ENCODE peak calls at places on chromosomes 12 and 14, in ten cellular contexts. Q, K, F, M, O, L, C, Z, T and N are unnamed samples.

GRCh38 chr12:9906888-9907287 is 25.3 kb downstream of the CLEC2A start:
- DNase-seq in Q (no peak), K (no peak), F (no peak), M (no peak), O (no peak), L (no peak), C (no peak), Z (no peak), T (no peak), N (no peak)

GRCh38 chr12:102911320-102911719 is 5.7 kb downstream of the PAH start:
- DNase-seq in Q (no peak), K (no peak), F (no peak), M (no peak), O (no peak), L (no peak), C (no peak), Z (no peak), T (no peak), N (no peak)

GRCh38 chr12:113891167-113891692 is 74.9 kb downstream of the RBM19 start:
- DNase-seq in Q (no peak), K (no peak), F (no peak), M (no peak), O (no peak), L (no peak), C (no peak), Z (no peak), T (no peak), N (no peak)

GRCh38 chr12:49671051-49671765 is 36.0 kb downstream of the FMNL3 start:
- DNase-seq in Q (no peak), K (no peak), F (no peak), M (no peak), O (peak), L (no peak), C (no peak), Z (no peak), T (no peak), N (no peak)

GRCh38 chr12:74328623-74329022 is 209.0 kb upstream of the ATXN7L3B start:
- DNase-seq in Q (no peak), K (peak), F (no peak), M (no peak), O (no peak), L (no peak), C (no peak), Z (peak), T (no peak), N (no peak)

GRCh38 chr14:74242055-74243042 is 3.1 kb downstream of the VSX2 start:
- DNase-seq in Q (no peak), K (peak), F (no peak), M (no peak), O (no peak), L (no peak), C (no peak), Z (no peak), T (no peak), N (no peak)

GRCh38 chr12:69657376-69658137 is 41.5 kb downstream of the BEST3 start:
- DNase-seq in Q (no peak), K (no peak), F (no peak), M (no peak), O (no peak), L (no peak), C (peak), Z (no peak), T (no peak), N (no peak)

GRCh38 chr14:21203470-21204166 is 47.8 kb upstream of the OR5AU1 start:
- DNase-seq in Q (no peak), K (no peak), F (no peak), M (no peak), O (no peak), L (no peak), C (no peak), Z (no peak), T (no peak), N (no peak)

GRCh38 chr14:56170028-56170427 is 51.8 kb downstream of the PELI2 start:
- DNase-seq in Q (no peak), K (no peak), F (no peak), M (no peak), O (no peak), L (no peak), C (peak), Z (no peak), T (no peak), N (no peak)

GRCh38 chr12:79886917-79887519 is 47.9 kb downstream of the PPP1R12A start:
- DNase-seq in Q (no peak), K (peak), F (no peak), M (no peak), O (no peak), L (no peak), C (peak), Z (no peak), T (no peak), N (no peak)

GRCh38 chr12:108313609-108314331 is 25.3 kb downstream of the CMKLR1 start:
- DNase-seq in Q (no peak), K (no peak), F (no peak), M (no peak), O (no peak), L (no peak), C (no peak), Z (peak), T (no peak), N (peak)

GRCh38 chr12:25970916-25971674 is 12.6 kb downstream of the RASSF8 start:
- DNase-seq in Q (no peak), K (no peak), F (no peak), M (no peak), O (no peak), L (no peak), C (no peak), Z (no peak), T (no peak), N (no peak)

GRCh38 chr14:35814371-35815005 is 5.4 kb upstream of the RALGAPA1 start:
- DNase-seq in Q (no peak), K (peak), F (peak), M (peak), O (peak), L (peak), C (peak), Z (peak), T (peak), N (peak)

GRCh38 chr12:19042196-19042595 is 87.3 kb upstream of the PLEKHA5 start:
- DNase-seq in Q (no peak), K (no peak), F (no peak), M (no peak), O (no peak), L (no peak), C (no peak), Z (no peak), T (no peak), N (no peak)

GRCh38 chr12:90575995-90576394 is 379.0 kb downstream of the CCER1 start:
- DNase-seq in Q (no peak), K (no peak), F (peak), M (no peak), O (no peak), L (no peak), C (no peak), Z (peak), T (no peak), N (no peak)

GRCh38 chr12:92055877-92056276 is 89.8 kb downstream of the BTG1 start:
- DNase-seq in Q (no peak), K (no peak), F (no peak), M (no peak), O (no peak), L (no peak), C (no peak), Z (no peak), T (peak), N (no peak)

GRCh38 chr12:68119724-68120211 is 39.8 kb downstream of the IFNG start:
- DNase-seq in Q (no peak), K (no peak), F (no peak), M (no peak), O (no peak), L (no peak), C (no peak), Z (no peak), T (no peak), N (no peak)

GRCh38 chr12:78671295-78671694 is 193.3 kb upstream of the SYT1 start:
- DNase-seq in Q (no peak), K (no peak), F (no peak), M (no peak), O (no peak), L (no peak), C (peak), Z (no peak), T (no peak), N (no peak)

GRCh38 chr12:34292736-34293625 is 270.7 kb downstream of the ALG10 start:
- DNase-seq in Q (peak), K (peak), F (no peak), M (peak), O (no peak), L (no peak), C (no peak), Z (no peak), T (peak), N (no peak)

GRCh38 chr12:90235642-90236041 is 527.0 kb upstream of the ATP2B1 start:
- DNase-seq in Q (peak), K (no peak), F (no peak), M (no peak), O (no peak), L (no peak), C (no peak), Z (no peak), T (no peak), N (no peak)

GRCh38 chr12:46388427-46388992 is 15.9 kb upstream of the SLC38A2 start:
- DNase-seq in Q (no peak), K (no peak), F (no peak), M (no peak), O (no peak), L (no peak), C (peak), Z (no peak), T (no peak), N (no peak)

GRCh38 chr12:2692156-2692555 is 102.6 kb upstream of the FKBP4 start:
- DNase-seq in Q (no peak), K (no peak), F (no peak), M (no peak), O (no peak), L (peak), C (no peak), Z (no peak), T (no peak), N (no peak)

GRCh38 chr12:109723311-109723791 is 9.7 kb downstream of the FAM222A start:
- DNase-seq in Q (no peak), K (no peak), F (no peak), M (peak), O (no peak), L (no peak), C (no peak), Z (no peak), T (peak), N (no peak)

GRCh38 chr14:60655114-60655897 is 6.0 kb upstream of the SIX1 start:
- DNase-seq in Q (no peak), K (peak), F (no peak), M (no peak), O (no peak), L (peak), C (no peak), Z (no peak), T (no peak), N (no peak)

GRCh38 chr12:42945927-42946326 is 356.4 kb upstream of the PRICKLE1 start:
- DNase-seq in Q (no peak), K (no peak), F (no peak), M (no peak), O (no peak), L (no peak), C (no peak), Z (no peak), T (no peak), N (no peak)

GRCh38 chr14:73173092-73173735 is 36.9 kb downstream of the PSEN1 start:
- DNase-seq in Q (no peak), K (peak), F (peak), M (no peak), O (no peak), L (no peak), C (peak), Z (peak), T (no peak), N (no peak)

GRCh38 chr12:13195244-13195643 is 1.3 kb upstream of the EMP1 start:
- DNase-seq in Q (no peak), K (no peak), F (no peak), M (no peak), O (no peak), L (no peak), C (peak), Z (no peak), T (no peak), N (no peak)

GRCh38 chr12:12562016-12562483 is 613 bp downstream of the DUSP16 start:
- DNase-seq in Q (no peak), K (peak), F (peak), M (peak), O (peak), L (peak), C (peak), Z (peak), T (peak), N (peak)

GRCh38 chr12:93713060-93713459 is 35.9 kb downstream of the CRADD start:
- DNase-seq in Q (no peak), K (no peak), F (no peak), M (no peak), O (no peak), L (no peak), C (no peak), Z (no peak), T (no peak), N (no peak)

GRCh38 chr12:45191239-45191638 is 24.7 kb upstream of the ANO6 start:
- DNase-seq in Q (no peak), K (no peak), F (no peak), M (no peak), O (no peak), L (no peak), C (peak), Z (no peak), T (no peak), N (no peak)

GRCh38 chr14:32075636-32076277 is 1.3 kb upstream of the ARHGAP5 start:
- DNase-seq in Q (peak), K (peak), F (no peak), M (no peak), O (no peak), L (no peak), C (peak), Z (peak), T (peak), N (no peak)

GRCh38 chr12:52514471-52515318 is 5.5 kb downstream of the KRT5 start:
- DNase-seq in Q (no peak), K (no peak), F (no peak), M (no peak), O (no peak), L (no peak), C (no peak), Z (no peak), T (no peak), N (no peak)

GRCh38 chr12:21065845-21066244 is 65.1 kb upstream of the SLCO1B1 start:
- DNase-seq in Q (no peak), K (peak), F (no peak), M (no peak), O (no peak), L (no peak), C (no peak), Z (no peak), T (no peak), N (peak)

GRCh38 chr12:49369723-49370145 is 2.5 kb downstream of the SPATS2 start:
- DNase-seq in Q (no peak), K (peak), F (peak), M (peak), O (no peak), L (peak), C (peak), Z (peak), T (peak), N (peak)

GRCh38 chr14:22071001-22071400 is 397.4 kb upstream of the OR4E1 start:
- DNase-seq in Q (no peak), K (no peak), F (no peak), M (peak), O (peak), L (no peak), C (no peak), Z (no peak), T (no peak), N (no peak)

GRCh38 chr12:52946797-52947547 is 1.9 kb upstream of the KRT18 start:
- DNase-seq in Q (no peak), K (no peak), F (no peak), M (no peak), O (no peak), L (peak), C (no peak), Z (no peak), T (peak), N (no peak)

GRCh38 chr14:27672047-27672446 is 1074.2 kb upstream of the NOVA1 start:
- DNase-seq in Q (no peak), K (peak), F (no peak), M (no peak), O (no peak), L (no peak), C (no peak), Z (no peak), T (no peak), N (no peak)

DNA sequence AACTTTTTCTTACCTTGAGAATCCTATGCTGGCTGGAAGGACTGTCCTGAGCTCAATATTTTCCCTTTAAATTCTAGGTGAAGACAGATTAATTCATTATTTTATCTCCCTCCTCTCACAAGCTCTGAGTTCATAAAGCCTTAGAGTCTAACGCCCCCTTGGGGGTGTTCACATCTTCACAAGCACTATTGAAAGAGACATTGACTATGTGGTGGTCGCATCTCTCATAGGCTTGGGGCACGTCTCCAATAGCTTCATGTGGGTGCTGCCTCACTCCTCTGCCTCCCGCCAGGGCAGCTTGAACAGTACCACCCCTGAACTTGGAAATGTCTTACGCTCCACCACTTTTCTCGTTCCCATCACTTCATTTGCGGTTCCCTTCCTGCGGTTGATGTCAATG is 106.2 kb downstream of the UNC79 start:
- DNase-seq in Q (no peak), K (peak), F (peak), M (no peak), O (no peak), L (peak), C (no peak), Z (peak), T (no peak), N (peak)
- TF ChIP-seq CTCF in Q (peak), K (peak), F (peak), M (no peak), O (no peak), L (peak), C (peak), Z (no peak), T (no peak), N (no peak)

GRCh38 chr14:75697918-75698317 is 36.9 kb downstream of the TTLL5 start:
- DNase-seq in Q (no peak), K (no peak), F (no peak), M (no peak), O (no peak), L (no peak), C (no peak), Z (peak), T (no peak), N (no peak)
- TF ChIP-seq CTCF in Q (no peak), K (no peak), F (no peak), M (no peak), O (no peak), L (no peak), C (no peak), Z (no peak), T (no peak), N (no peak)

GRCh38 chr14:61837336-61838229 is 75.4 kb downstream of the SNAPC1 start:
- DNase-seq in Q (no peak), K (peak), F (peak), M (peak), O (peak), L (peak), C (peak), Z (peak), T (peak), N (peak)
- TF ChIP-seq CTCF in Q (peak), K (peak), F (peak), M (peak), O (peak), L (peak), C (peak), Z (peak), T (peak), N (peak)

GRCh38 chr12:106900554-106900953 is 55.2 kb upstream of the TMEM263 start:
- DNase-seq in Q (no peak), K (peak), F (no peak), M (no peak), O (no peak), L (no peak), C (no peak), Z (no peak), T (no peak), N (no peak)

GRCh38 chr12:106896603-106897002 is 59.1 kb upstream of the TMEM263 start:
- DNase-seq in Q (no peak), K (no peak), F (no peak), M (no peak), O (no peak), L (no peak), C (no peak), Z (no peak), T (no peak), N (no peak)

GRCh38 chr12:106898001-106898966 is 57.4 kb upstream of the TMEM263 start:
- DNase-seq in Q (no peak), K (no peak), F (no peak), M (peak), O (no peak), L (no peak), C (no peak), Z (no peak), T (no peak), N (no peak)

GRCh38 chr12:106894774-106895173 is 60.9 kb upstream of the TMEM263 start:
- DNase-seq in Q (no peak), K (no peak), F (no peak), M (no peak), O (no peak), L (no peak), C (peak), Z (no peak), T (no peak), N (no peak)

DNA sequence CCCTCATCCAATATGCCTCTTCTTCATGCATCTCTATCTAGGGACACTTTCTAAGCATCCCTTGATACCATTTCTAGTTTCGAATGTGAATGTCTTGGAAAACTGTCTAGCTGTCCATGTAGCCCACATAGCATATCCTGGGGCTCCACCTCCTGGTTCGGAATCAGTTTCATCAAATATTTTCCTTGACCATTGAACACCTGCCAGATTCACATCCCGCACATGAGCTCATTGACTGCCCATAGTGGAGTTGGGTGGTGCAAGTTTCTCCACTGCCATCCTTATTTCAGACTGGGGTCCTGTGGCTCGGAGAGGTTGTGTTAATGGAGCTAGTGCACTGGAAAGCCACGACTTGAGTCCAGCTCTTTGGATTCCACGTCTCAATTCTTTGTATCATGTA is 58.6 kb upstream of the TMEM263 start:
- DNase-seq in Q (no peak), K (no peak), F (peak), M (no peak), O (no peak), L (no peak), C (peak), Z (no peak), T (no peak), N (no peak)
- TF ChIP-seq CTCF in Q (no peak), K (peak), F (peak), M (no peak), O (no peak), L (no peak), C (peak), Z (no peak), T (no peak), N (no peak)

GRCh38 chr12:123163227-123163626 is 12.3 kb upstream of the PITPNM2 start:
- DNase-seq in Q (no peak), K (no peak), F (no peak), M (no peak), O (no peak), L (no peak), C (no peak), Z (no peak), T (no peak), N (no peak)

GRCh38 chr12:123164222-123164621 is 13.3 kb upstream of the PITPNM2 start:
- DNase-seq in Q (no peak), K (no peak), F (no peak), M (no peak), O (no peak), L (no peak), C (no peak), Z (no peak), T (no peak), N (no peak)

GRCh38 chr12:123167329-123167728 is 16.4 kb upstream of the PITPNM2 start:
- DNase-seq in Q (no peak), K (no peak), F (no peak), M (no peak), O (no peak), L (no peak), C (no peak), Z (no peak), T (no peak), N (no peak)

GRCh38 chr12:123165537-123165936 is 14.6 kb upstream of the PITPNM2 start:
- DNase-seq in Q (no peak), K (no peak), F (no peak), M (no peak), O (no peak), L (no peak), C (no peak), Z (no peak), T (no peak), N (no peak)

GRCh38 chr12:123164710-123165261 is 13.9 kb upstream of the PITPNM2 start:
- DNase-seq in Q (no peak), K (no peak), F (no peak), M (no peak), O (no peak), L (no peak), C (no peak), Z (no peak), T (no peak), N (no peak)
- TF ChIP-seq CTCF in Q (no peak), K (no peak), F (no peak), M (no peak), O (no peak), L (no peak), C (no peak), Z (no peak), T (no peak), N (no peak)